ENCODE peak calls at places on chromosome 14, in six cellular contexts. Q is NCI-H146; L is astrocyte of the spinal cord; E is glutamatergic neuron; X is activated T-helper 9 cell treated with anti-CD3 and anti-CD28 coated beads, Interleukin-2, amount 50 U/mL, for 16 hours; W is ovary. R is an unnamed sample.
A peak's percentile ranks its signal among the peaks of the same experiment; 100 is the strongest.

GRCh38 chr14:71431169-71431525 is 501.1 kb upstream of the RGS6 start:
- DNase-seq in Q (no peak), L (no peak), E (no peak), X (no peak), W (no peak), R (no peak)

GRCh38 chr14:74425525-74426201 is 347 bp downstream of the SYNDIG1L start:
- DNase-seq in Q (peak; percentile 12), L (no peak), E (peak; percentile 48), X (peak; percentile 29), W (peak; percentile 56), R (no peak)

GRCh38 chr14:100471451-100472093 is 115.6 kb downstream of the BEGAIN start:
- DNase-seq in Q (peak; percentile 86), L (peak; percentile 19), E (no peak), X (no peak), W (no peak), R (no peak)

GRCh38 chr14:21087294-21088091 is 11.0 kb downstream of the ZNF219 start:
- DNase-seq in Q (peak; percentile 38), L (peak; percentile 97), E (no peak), X (no peak), W (no peak), R (peak; percentile 84)

GRCh38 chr14:87934185-87934584 is 58.8 kb downstream of the GALC start:
- DNase-seq in Q (no peak), L (no peak), E (no peak), X (no peak), W (no peak), R (no peak)

GRCh38 chr14:62084020-62084419 is 321.8 kb downstream of the SNAPC1 start:
- DNase-seq in Q (no peak), L (no peak), E (no peak), X (no peak), W (no peak), R (no peak)

GRCh38 chr14:99751539-99752485 is 41.4 kb upstream of the EML1 start:
- DNase-seq in Q (no peak), L (peak; percentile 38), E (no peak), X (no peak), W (no peak), R (no peak)

GRCh38 chr14:77203611-77204456 is 22.2 kb downstream of the TMEM63C start:
- DNase-seq in Q (peak; percentile 70), L (no peak), E (no peak), X (no peak), W (no peak), R (no peak)

GRCh38 chr14:75978249-75978731 is 3.5 kb downstream of the TGFB3 start:
- DNase-seq in Q (no peak), L (no peak), E (peak; percentile 29), X (no peak), W (no peak), R (no peak)

GRCh38 chr14:99722741-99723140 is 38.6 kb downstream of the CYP46A1 start:
- DNase-seq in Q (no peak), L (no peak), E (no peak), X (no peak), W (no peak), R (no peak)

GRCh38 chr14:65487783-65488578 is 75.5 kb downstream of the FUT8 start:
- DNase-seq in Q (no peak), L (no peak), E (no peak), X (no peak), W (no peak), R (no peak)

GRCh38 chr14:83867871-83868270 is 1662.1 kb upstream of the FLRT2 start:
- DNase-seq in Q (peak; percentile 0), L (no peak), E (no peak), X (no peak), W (no peak), R (no peak)

GRCh38 chr14:41604793-41605534 is 1.7 kb upstream of the LRFN5 start:
- DNase-seq in Q (peak; percentile 80), L (peak; percentile 91), E (peak; percentile 87), X (no peak), W (no peak), R (no peak)

GRCh38 chr14:68268197-68268596 is 448.6 kb downstream of the RAD51B start:
- DNase-seq in Q (no peak), L (no peak), E (no peak), X (no peak), W (no peak), R (no peak)

GRCh38 chr14:35821546-35822411 is 4.4 kb upstream of the BRMS1L start:
- DNase-seq in Q (peak; percentile 30), L (peak; percentile 19), E (no peak), X (no peak), W (no peak), R (no peak)

GRCh38 chr14:96582995-96583394 is 80.8 kb downstream of the PAPOLA start:
- DNase-seq in Q (no peak), L (no peak), E (no peak), X (no peak), W (no peak), R (no peak)